ENCODE peak calls at places on chromosomes 16 and 17, in ten cellular contexts. Q, O, Y, M, F, U, V, T, C and D are unnamed samples.

GRCh38 chr16:82846806-82847205 is 220.0 kb downstream of the CDH13 start:
- DNase-seq in Q (no peak), O (no peak), Y (no peak), M (no peak), F (peak; percentile 28), U (no peak), V (no peak), T (no peak), C (no peak), D (no peak)

GRCh38 chr17:79027274-79027924 is 3.4 kb downstream of the C1QTNF1 start:
- DNase-seq in Q (no peak), O (no peak), Y (no peak), M (no peak), F (no peak), U (no peak), V (no peak), T (no peak), C (no peak), D (no peak)

GRCh38 chr17:59361386-59361785 is 29.9 kb downstream of the YPEL2 start:
- DNase-seq in Q (no peak), O (no peak), Y (no peak), M (no peak), F (no peak), U (no peak), V (no peak), T (no peak), C (peak; percentile 97), D (no peak)

GRCh38 chr16:85399583-85400284 is 213.4 kb upstream of the GSE1 start:
- DNase-seq in Q (no peak), O (no peak), Y (no peak), M (no peak), F (no peak), U (no peak), V (no peak), T (no peak), C (no peak), D (peak; percentile 41)

GRCh38 chr16:85673529-85674417 is 15.0 kb downstream of the GINS2 start:
- DNase-seq in Q (peak; percentile 39), O (no peak), Y (no peak), M (no peak), F (peak; percentile 60), U (no peak), V (no peak), T (no peak), C (peak; percentile 40), D (peak; percentile 74)

GRCh38 chr17:19330271-19330670 is 32.3 kb downstream of the B9D1 start:
- DNase-seq in Q (no peak), O (no peak), Y (no peak), M (no peak), F (no peak), U (no peak), V (no peak), T (no peak), C (no peak), D (no peak)

GRCh38 chr17:64992325-64992802 is 64.2 kb downstream of the GNA13 start:
- DNase-seq in Q (no peak), O (no peak), Y (no peak), M (no peak), F (peak; percentile 96), U (no peak), V (no peak), T (no peak), C (peak; percentile 71), D (no peak)

GRCh38 chr17:34171245-34171818 is 83.8 kb upstream of the CCL2 start:
- DNase-seq in Q (no peak), O (peak; percentile 4), Y (no peak), M (peak; percentile 74), F (peak; percentile 44), U (peak; percentile 56), V (peak; percentile 35), T (peak; percentile 31), C (peak; percentile 57), D (peak; percentile 27)

GRCh38 chr17:1491406-1492248 is 859 bp downstream of the MYO1C start:
- DNase-seq in Q (peak; percentile 8), O (no peak), Y (peak; percentile 8), M (peak; percentile 72), F (no peak), U (peak; percentile 74), V (no peak), T (peak; percentile 33), C (no peak), D (peak; percentile 8)